ENCODE peak calls at places on chromosome 3, in eight cellular contexts. K is T-cell; A is GM18507; J is pons; Y is esophagus squamous epithelium; R is naive thymus-derived CD8-positive, alpha-beta T cell; B is RWPE1; N is stomach. P is an unnamed sample.

GRCh38 chr3:126959921-126960603 is 22.9 kb upstream of the PLXNA1 start:
- DNase-seq in K (no peak), A (no peak), J (peak), Y (no peak), R (no peak), B (peak), N (no peak), P (no peak)

GRCh38 chr3:65006300-65006739 is 318.5 kb upstream of the ADAMTS9 start:
- DNase-seq in K (no peak), A (no peak), J (no peak), Y (no peak), R (no peak), B (no peak), N (no peak), P (no peak)

GRCh38 chr3:122247825-122248185 is 64.3 kb downstream of the CASR start:
- DNase-seq in K (no peak), A (no peak), J (no peak), Y (no peak), R (no peak), B (no peak), N (no peak), P (no peak)

GRCh38 chr3:54527953-54528352 is 399.9 kb downstream of the LRTM1 start:
- DNase-seq in K (no peak), A (no peak), J (no peak), Y (no peak), R (no peak), B (no peak), N (no peak), P (no peak)

GRCh38 chr3:24305795-24306467 is 188.7 kb downstream of the THRB start:
- DNase-seq in K (no peak), A (no peak), J (peak), Y (no peak), R (no peak), B (no peak), N (no peak), P (no peak)

GRCh38 chr3:140588558-140588957 is 89.3 kb upstream of the TRIM42 start:
- DNase-seq in K (no peak), A (no peak), J (no peak), Y (no peak), R (no peak), B (no peak), N (no peak), P (no peak)

GRCh38 chr3:187012609-187013051 is 82.3 kb downstream of the ST6GAL1 start:
- DNase-seq in K (peak), A (no peak), J (peak), Y (no peak), R (peak), B (no peak), N (no peak), P (no peak)

GRCh38 chr3:195461518-195462307 is 18.9 kb upstream of the ACAP2 start:
- DNase-seq in K (no peak), A (no peak), J (no peak), Y (no peak), R (no peak), B (no peak), N (no peak), P (no peak)

GRCh38 chr3:97409612-97410011 is 354.9 kb upstream of the ARL6 start:
- DNase-seq in K (no peak), A (no peak), J (no peak), Y (no peak), R (no peak), B (no peak), N (no peak), P (no peak)

P was measured in lower lobe of right lung.